ENCODE peak calls at places on chromosomes 1 and 21, in four cellular contexts. L, I, Q and B are unnamed samples.

GRCh38 chr1:92882817-92883216 is 51.0 kb downstream of the RPL5 start:
- DNase-seq in L (no peak), I (no peak), Q (no peak), B (no peak)

GRCh38 chr1:182601926-182602325 is 2.3 kb downstream of the RGS16 start:
- DNase-seq in Q (no peak), L (no peak), I (no peak), B (no peak)

GRCh38 chr1:16215882-16216753 is 3.7 kb upstream of the ARHGEF19 start:
- DNase-seq in Q (peak), L (peak), I (peak), B (peak)

GRCh38 chr1:62361426-62361825 is 42.2 kb upstream of the KANK4 start:
- DNase-seq in I (peak), Q (no peak), L (no peak), B (no peak)

GRCh38 chr21:35150562-35151226 is 101.6 kb upstream of the RUNX1 start:
- DNase-seq in I (no peak), L (no peak), Q (no peak), B (no peak)

GRCh38 chr1:10830961-10831669 is 34.7 kb upstream of the CASZ1 start:
- DNase-seq in L (no peak), Q (no peak), I (no peak), B (no peak)

GRCh38 chr1:110673805-110674336 is 869 bp downstream of the KCNA3 start:
- DNase-seq in Q (no peak), I (no peak), L (no peak), B (peak)

GRCh38 chr1:200379940-200380588 is 29.8 kb downstream of the ZNF281 start:
- DNase-seq in I (no peak), Q (no peak), L (no peak), B (no peak)

GRCh38 chr1:39081266-39082139 is 55.4 kb downstream of the NDUFS5 start:
- DNase-seq in I (peak), L (peak), Q (no peak), B (peak)

GRCh38 chr1:243495442-243496172 is 239.8 kb downstream of the SDCCAG8 start:
- DNase-seq in L (no peak), Q (no peak), I (no peak), B (no peak)

GRCh38 chr1:20248954-20249612 is 41.6 kb upstream of the VWA5B1 start:
- DNase-seq in L (no peak), Q (no peak), I (no peak), B (no peak)

GRCh38 chr1:221575605-221576004 is 166.3 kb downstream of the DUSP10 start:
- DNase-seq in Q (no peak), I (no peak), L (no peak), B (no peak)